ENCODE peak calls at places on chromosomes 3 and 15, in six cellular contexts. F, K, A, Z, X and J are unnamed samples.

GRCh38 chr3:68809596-68809995 is 122.8 kb downstream of the TAFA4 start:
- DNase-seq in F (no peak), K (no peak), A (no peak), Z (no peak), X (no peak), J (no peak)

GRCh38 chr15:88465633-88466219 is 1.5 kb downstream of the MRPL46 start:
- DNase-seq in F (no peak), K (no peak), A (peak; percentile 41), Z (no peak), X (peak; percentile 23), J (peak; percentile 12)

GRCh38 chr15:37995461-37996347 is 61.3 kb downstream of the TMCO5A start:
- DNase-seq in F (no peak), K (no peak), A (no peak), Z (no peak), X (peak; percentile 76), J (peak; percentile 69)

GRCh38 chr3:184656991-184657669 is 54.7 kb downstream of the MAGEF1 start:
- DNase-seq in F (no peak), K (no peak), A (peak; percentile 69), Z (no peak), X (no peak), J (peak; percentile 96)

GRCh38 chr15:66178531-66178910 is 75.0 kb downstream of the MEGF11 start:
- DNase-seq in F (no peak), K (no peak), A (no peak), Z (no peak), X (no peak), J (no peak)

GRCh38 chr3:156378871-156379270 is 176.0 kb downstream of the SSR3 start:
- DNase-seq in F (no peak), K (no peak), A (no peak), Z (no peak), X (no peak), J (no peak)

GRCh38 chr3:57157666-57158065 is 7.5 kb downstream of the IL17RD start:
- DNase-seq in F (no peak), K (no peak), A (no peak), Z (no peak), X (no peak), J (no peak)

GRCh38 chr3:138125548-138126221 is 6.5 kb downstream of the A4GNT start:
- DNase-seq in F (no peak), K (no peak), A (no peak), Z (no peak), X (no peak), J (peak; percentile 59)

GRCh38 chr15:84818221-84819131 is 1.3 kb downstream of the ALPK3 start:
- DNase-seq in F (peak; percentile 73), K (no peak), A (no peak), Z (peak; percentile 84), X (peak; percentile 85), J (peak; percentile 26)

GRCh38 chr3:111307676-111308075 is 234.3 kb upstream of the CD96 start:
- DNase-seq in F (no peak), K (no peak), A (no peak), Z (no peak), X (no peak), J (no peak)

GRCh38 chr3:30779686-30780287 is 114.7 kb downstream of the GADL1 start:
- DNase-seq in F (no peak), K (no peak), A (no peak), Z (no peak), X (peak; percentile 44), J (no peak)

GRCh38 chr15:81092559-81092902 is 41.5 kb upstream of the CFAP161 start:
- DNase-seq in F (peak; percentile 61), K (no peak), A (no peak), Z (no peak), X (no peak), J (no peak)

GRCh38 chr3:10378246-10378645 is 57.3 kb upstream of the SEC13 start:
- DNase-seq in F (no peak), K (no peak), A (no peak), Z (no peak), X (no peak), J (no peak)

GRCh38 chr3:155225417-155225816 is 68.1 kb downstream of the STRIT1 start:
- DNase-seq in F (no peak), K (no peak), A (no peak), Z (no peak), X (no peak), J (no peak)

GRCh38 chr15:56838085-56838484 is 80.4 kb upstream of the TCF12 start:
- DNase-seq in F (no peak), K (no peak), A (no peak), Z (no peak), X (no peak), J (no peak)

GRCh38 chr3:109098245-109098644 is 19.7 kb downstream of the MORC1 start:
- DNase-seq in F (no peak), K (no peak), A (no peak), Z (peak; percentile 28), X (peak; percentile 76), J (no peak)

GRCh38 chr3:129485681-129486056 is 42.8 kb upstream of the RHO start:
- DNase-seq in F (peak; percentile 88), K (no peak), A (no peak), Z (no peak), X (no peak), J (peak; percentile 95)

GRCh38 chr3:72299321-72299802 is 514.4 kb upstream of the PROK2 start:
- DNase-seq in F (no peak), K (no peak), A (no peak), Z (no peak), X (no peak), J (peak; percentile 76)

GRCh38 chr3:143302638-143303171 is 183.1 kb downstream of the CHST2 start:
- DNase-seq in F (peak; percentile 73), K (no peak), A (no peak), Z (no peak), X (peak; percentile 3), J (peak; percentile 72)

GRCh38 chr3:104906001-104906639 is 460.6 kb upstream of the ALCAM start:
- DNase-seq in F (no peak), K (no peak), A (no peak), Z (no peak), X (no peak), J (no peak)

GRCh38 chr3:134777341-134777740 is 17.7 kb upstream of the EPHB1 start:
- DNase-seq in F (no peak), K (no peak), A (no peak), Z (no peak), X (no peak), J (no peak)

GRCh38 chr15:49855917-49856637 is 235.2 kb downstream of the DTWD1 start:
- DNase-seq in F (no peak), K (no peak), A (no peak), Z (no peak), X (no peak), J (peak; percentile 98)

GRCh38 chr3:64648927-64649906 is 38.6 kb downstream of the ADAMTS9 start:
- DNase-seq in F (no peak), K (no peak), A (no peak), Z (no peak), X (no peak), J (no peak)

GRCh38 chr15:37096878-37097568 is 3.3 kb downstream of the MEIS2 start:
- DNase-seq in F (no peak), K (no peak), A (no peak), Z (no peak), X (no peak), J (no peak)

GRCh38 chr3:143222981-143223380 is 103.4 kb downstream of the CHST2 start:
- DNase-seq in F (no peak), K (no peak), A (no peak), Z (no peak), X (no peak), J (no peak)

GRCh38 chr3:193190387-193190786 is 50.6 kb upstream of the PLAAT1 start:
- DNase-seq in F (no peak), K (no peak), A (no peak), Z (peak; percentile 62), X (peak; percentile 56), J (peak; percentile 6)

GRCh38 chr3:105368575-105369500 is 2.1 kb downstream of the ALCAM start:
- DNase-seq in F (peak; percentile 48), K (no peak), A (peak; percentile 88), Z (peak; percentile 71), X (peak; percentile 73), J (peak; percentile 72)

GRCh38 chr15:100033140-100033857 is 300.1 kb upstream of the LYSMD4 start:
- DNase-seq in F (no peak), K (no peak), A (no peak), Z (no peak), X (no peak), J (peak; percentile 86)

GRCh38 chr3:66738625-66739330 is 238.0 kb upstream of the LRIG1 start:
- DNase-seq in F (no peak), K (no peak), A (no peak), Z (no peak), X (no peak), J (peak; percentile 58)

GRCh38 chr15:39669671-39670070 is 88.8 kb downstream of the THBS1 start:
- DNase-seq in F (no peak), K (no peak), A (no peak), Z (no peak), X (no peak), J (no peak)